ENCODE peak calls at places on chromosomes 6 and 20, in four cellular contexts. One of them, this sample, is unnamed.

GRCh38 chr20:18537651-18538050 is 29.6 kb upstream of the SMIM26 start:
- DNase-seq in foreskin fibroblast: peak; percentile 36
- DNase-seq in H1: no peak
- DNase-seq in psoas muscle: no peak
- DNase-seq in this sample: no peak

GRCh38 chr20:5919634-5920544 is 30.4 kb downstream of the TRMT6 start:
- DNase-seq in psoas muscle: no peak
- DNase-seq in H1: no peak
- DNase-seq in foreskin fibroblast: no peak
- DNase-seq in this sample: peak; percentile 7

GRCh38 chr6:50712291-50712690 is 1.0 kb upstream of the TFAP2D start:
- DNase-seq in foreskin fibroblast: no peak
- DNase-seq in H1: no peak
- DNase-seq in psoas muscle: no peak
- DNase-seq in this sample: no peak

GRCh38 chr6:136822051-136822378 is 377 bp upstream of the PEX7 start:
- DNase-seq in H1: no peak
- DNase-seq in psoas muscle: peak; percentile 27
- DNase-seq in foreskin fibroblast: peak; percentile 41
- DNase-seq in this sample: no peak

GRCh38 chr6:474454-475185 is 83.1 kb downstream of the IRF4 start:
- DNase-seq in foreskin fibroblast: no peak
- DNase-seq in psoas muscle: no peak
- DNase-seq in H1: no peak
- DNase-seq in this sample: no peak

GRCh38 chr6:28488916-28489365 is 26.7 kb downstream of the GPX6 start:
- DNase-seq in foreskin fibroblast: peak; percentile 69
- DNase-seq in H1: peak; percentile 33
- DNase-seq in psoas muscle: no peak
- DNase-seq in this sample: peak; percentile 75

GRCh38 chr6:148693882-148694484 is 52.8 kb upstream of the UST start:
- DNase-seq in foreskin fibroblast: no peak
- DNase-seq in H1: no peak
- DNase-seq in psoas muscle: no peak
- DNase-seq in this sample: no peak

GRCh38 chr6:31666337-31666960 is 569 bp downstream of the CSNK2B start:
- DNase-seq in H1: no peak
- DNase-seq in foreskin fibroblast: no peak
- DNase-seq in psoas muscle: no peak
- DNase-seq in this sample: no peak

GRCh38 chr6:163543311-163543710 is 128.8 kb downstream of the QKI start:
- DNase-seq in psoas muscle: no peak
- DNase-seq in foreskin fibroblast: no peak
- DNase-seq in H1: no peak
- DNase-seq in this sample: no peak

GRCh38 chr6:20907486-20908071 is 373.3 kb downstream of the CDKAL1 start:
- DNase-seq in foreskin fibroblast: no peak
- DNase-seq in psoas muscle: peak; percentile 12
- DNase-seq in H1: no peak
- DNase-seq in this sample: no peak

GRCh38 chr6:150058231-150058792 is 10.6 kb downstream of the ULBP3 start:
- DNase-seq in H1: no peak
- DNase-seq in foreskin fibroblast: no peak
- DNase-seq in psoas muscle: no peak
- DNase-seq in this sample: no peak

GRCh38 chr6:139290787-139291294 is 957 bp downstream of the TXLNB start:
- DNase-seq in H1: no peak
- DNase-seq in foreskin fibroblast: no peak
- DNase-seq in psoas muscle: no peak
- DNase-seq in this sample: peak; percentile 79

GRCh38 chr6:157822221-157823000 is 635 bp upstream of the SNX9 start:
- DNase-seq in H1: no peak
- DNase-seq in psoas muscle: peak; percentile 37
- DNase-seq in foreskin fibroblast: no peak
- DNase-seq in this sample: no peak

GRCh38 chr6:16318538-16318937 is 80.2 kb downstream of the GMPR start:
- DNase-seq in foreskin fibroblast: peak; percentile 82
- DNase-seq in H1: no peak
- DNase-seq in psoas muscle: peak; percentile 34
- DNase-seq in this sample: peak; percentile 91

GRCh38 chr6:116144590-116144989 is 18.7 kb upstream of the COL10A1 start:
- DNase-seq in foreskin fibroblast: peak; percentile 66
- DNase-seq in psoas muscle: no peak
- DNase-seq in H1: no peak
- DNase-seq in this sample: peak; percentile 89

GRCh38 chr20:16978497-16978896 is 230.3 kb downstream of the OTOR start:
- DNase-seq in psoas muscle: no peak
- DNase-seq in H1: no peak
- DNase-seq in foreskin fibroblast: no peak
- DNase-seq in this sample: no peak

GRCh38 chr6:125307964-125308615 is 6.3 kb upstream of the HDDC2 start:
- DNase-seq in foreskin fibroblast: no peak
- DNase-seq in psoas muscle: no peak
- DNase-seq in H1: no peak
- DNase-seq in this sample: no peak

GRCh38 chr6:140857734-140858380 is 1274.9 kb upstream of the GJE1 start:
- DNase-seq in foreskin fibroblast: peak; percentile 92
- DNase-seq in H1: no peak
- DNase-seq in psoas muscle: no peak
- DNase-seq in this sample: peak; percentile 93

GRCh38 chr20:642398-643174 is 10.4 kb downstream of the SRXN1 start:
- DNase-seq in psoas muscle: no peak
- DNase-seq in H1: no peak
- DNase-seq in foreskin fibroblast: no peak
- DNase-seq in this sample: no peak

GRCh38 chr20:32110173-32110704 is 725 bp downstream of the TM9SF4 start:
- DNase-seq in foreskin fibroblast: no peak
- DNase-seq in H1: no peak
- DNase-seq in psoas muscle: no peak
- DNase-seq in this sample: no peak

GRCh38 chr6:170165085-170165484 is 125.8 kb downstream of the DLL1 start:
- DNase-seq in H1: no peak
- DNase-seq in foreskin fibroblast: no peak
- DNase-seq in psoas muscle: peak; percentile 41
- DNase-seq in this sample: no peak

GRCh38 chr6:39794231-39794630 is 2.1 kb downstream of the DAAM2 start:
- DNase-seq in foreskin fibroblast: no peak
- DNase-seq in H1: no peak
- DNase-seq in psoas muscle: no peak
- DNase-seq in this sample: no peak

GRCh38 chr6:90787411-90787810 is 200.5 kb upstream of the MAP3K7 start:
- DNase-seq in foreskin fibroblast: no peak
- DNase-seq in H1: no peak
- DNase-seq in psoas muscle: no peak
- DNase-seq in this sample: no peak

GRCh38 chr20:32112862-32113261 is 3.3 kb downstream of the TM9SF4 start:
- DNase-seq in H1: no peak
- DNase-seq in psoas muscle: peak; percentile 35
- DNase-seq in foreskin fibroblast: no peak
- DNase-seq in this sample: no peak

GRCh38 chr6:98828210-98828798 is 6.1 kb upstream of the POU3F2 start:
- DNase-seq in foreskin fibroblast: no peak
- DNase-seq in H1: no peak
- DNase-seq in psoas muscle: no peak
- DNase-seq in this sample: no peak

GRCh38 chr6:83221886-83222479 is 28.8 kb downstream of the RWDD2A start:
- DNase-seq in psoas muscle: no peak
- DNase-seq in foreskin fibroblast: no peak
- DNase-seq in H1: no peak
- DNase-seq in this sample: peak; percentile 61

GRCh38 chr6:113876654-113877053 is 19.5 kb downstream of the MARCKS start:
- DNase-seq in H1: no peak
- DNase-seq in psoas muscle: no peak
- DNase-seq in foreskin fibroblast: no peak
- DNase-seq in this sample: no peak

GRCh38 chr6:36220211-36220610 is 23.7 kb downstream of the BRPF3 start:
- DNase-seq in foreskin fibroblast: no peak
- DNase-seq in H1: no peak
- DNase-seq in psoas muscle: no peak
- DNase-seq in this sample: no peak

GRCh38 chr20:32031007-32031958 is 20.8 kb upstream of the HCK start:
- DNase-seq in psoas muscle: peak; percentile 77
- DNase-seq in foreskin fibroblast: peak; percentile 65
- DNase-seq in H1: peak; percentile 96
- DNase-seq in this sample: peak; percentile 63

GRCh38 chr6:140711019-140711613 is 1336.7 kb upstream of the CITED2 start:
- DNase-seq in psoas muscle: no peak
- DNase-seq in H1: no peak
- DNase-seq in foreskin fibroblast: no peak
- DNase-seq in this sample: no peak

GRCh38 chr6:157767071-157767750 is 55.8 kb upstream of the SNX9 start:
- DNase-seq in foreskin fibroblast: no peak
- DNase-seq in psoas muscle: no peak
- DNase-seq in H1: no peak
- DNase-seq in this sample: no peak

GRCh38 chr20:48360338-48360698 is 467.5 kb downstream of the PREX1 start:
- DNase-seq in psoas muscle: no peak
- DNase-seq in H1: no peak
- DNase-seq in foreskin fibroblast: no peak
- DNase-seq in this sample: no peak

GRCh38 chr20:21357851-21358250 is 39.5 kb downstream of the NKX2-4 start:
- DNase-seq in foreskin fibroblast: no peak
- DNase-seq in psoas muscle: no peak
- DNase-seq in H1: no peak
- DNase-seq in this sample: no peak

GRCh38 chr6:16103708-16104107 is 25.2 kb upstream of the MYLIP start:
- DNase-seq in psoas muscle: peak; percentile 16
- DNase-seq in foreskin fibroblast: no peak
- DNase-seq in H1: no peak
- DNase-seq in this sample: no peak

GRCh38 chr6:10756085-10756484 is 8.5 kb downstream of the TMEM14B start:
- DNase-seq in psoas muscle: no peak
- DNase-seq in foreskin fibroblast: no peak
- DNase-seq in H1: no peak
- DNase-seq in this sample: no peak

GRCh38 chr6:170290306-170291128 is at the start of gene DLL1:
- DNase-seq in H1: no peak
- DNase-seq in psoas muscle: peak; percentile 57
- DNase-seq in foreskin fibroblast: peak; percentile 51
- DNase-seq in this sample: peak; percentile 29

GRCh38 chr20:19466204-19466928 is 253.9 kb downstream of the SLC24A3 start:
- DNase-seq in H1: no peak
- DNase-seq in foreskin fibroblast: no peak
- DNase-seq in psoas muscle: no peak
- DNase-seq in this sample: no peak

GRCh38 chr6:31402324-31403282 is 792 bp upstream of the MICA start:
- DNase-seq in psoas muscle: no peak
- DNase-seq in foreskin fibroblast: no peak
- DNase-seq in H1: no peak
- DNase-seq in this sample: no peak

GRCh38 chr6:144063246-144063743 is 32.1 kb downstream of the SF3B5 start:
- DNase-seq in foreskin fibroblast: no peak
- DNase-seq in psoas muscle: no peak
- DNase-seq in H1: no peak
- DNase-seq in this sample: no peak

GRCh38 chr6:18148304-18149025 is 6.4 kb downstream of the TPMT start:
- DNase-seq in psoas muscle: no peak
- DNase-seq in H1: no peak
- DNase-seq in foreskin fibroblast: peak; percentile 90
- DNase-seq in this sample: peak; percentile 83
- H3K4me3 ChIP-seq in psoas muscle: no peak overlapping the region
- H3K4me3 ChIP-seq in H1: no peak overlapping the region
- H3K4me3 ChIP-seq in foreskin fibroblast: no peak overlapping the region
- H3K4me3 ChIP-seq in this sample: no peak overlapping the region

GRCh38 chr6:23446394-23447001 is 679.5 kb upstream of the NRSN1 start:
- DNase-seq in H1: no peak
- DNase-seq in foreskin fibroblast: peak; percentile 25
- DNase-seq in psoas muscle: no peak
- DNase-seq in this sample: peak; percentile 72
- TF ChIP-seq CTCF in H1: peak; percentile 23
- TF ChIP-seq CTCF in foreskin fibroblast: peak; percentile 74
- TF ChIP-seq CTCF in psoas muscle: peak; percentile 25
- TF ChIP-seq CTCF in this sample: peak; percentile 70

DNA sequence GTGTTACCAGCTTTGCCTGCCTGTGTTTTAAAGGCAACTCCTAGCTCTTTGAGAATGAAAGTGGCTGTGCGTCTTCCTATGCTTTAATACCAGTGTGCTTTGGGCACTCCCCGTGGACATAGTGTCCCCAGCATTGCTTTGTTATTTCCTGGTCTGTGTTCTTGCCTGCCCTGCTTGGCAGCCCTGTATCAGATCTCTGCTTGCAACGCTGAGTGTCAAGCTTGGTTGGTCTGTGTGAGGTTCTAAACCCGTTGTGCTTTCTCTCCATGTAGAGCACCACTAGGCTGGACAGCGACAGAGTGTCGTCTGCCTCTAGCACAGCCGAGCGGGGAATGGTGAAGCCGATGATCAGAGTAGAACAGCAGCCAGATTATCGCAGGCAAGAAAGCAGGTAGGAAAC is 80.2 kb downstream of the AFDN start:
- DNase-seq in H1: no peak
- DNase-seq in psoas muscle: peak; percentile 20
- DNase-seq in foreskin fibroblast: no peak
- DNase-seq in this sample: peak; percentile 6
- H3K4me3 ChIP-seq in H1: no peak overlapping the region
- H3K4me3 ChIP-seq in psoas muscle: no peak overlapping the region
- H3K4me3 ChIP-seq in foreskin fibroblast: no peak overlapping the region
- H3K4me3 ChIP-seq in this sample: no peak overlapping the region

DNA sequence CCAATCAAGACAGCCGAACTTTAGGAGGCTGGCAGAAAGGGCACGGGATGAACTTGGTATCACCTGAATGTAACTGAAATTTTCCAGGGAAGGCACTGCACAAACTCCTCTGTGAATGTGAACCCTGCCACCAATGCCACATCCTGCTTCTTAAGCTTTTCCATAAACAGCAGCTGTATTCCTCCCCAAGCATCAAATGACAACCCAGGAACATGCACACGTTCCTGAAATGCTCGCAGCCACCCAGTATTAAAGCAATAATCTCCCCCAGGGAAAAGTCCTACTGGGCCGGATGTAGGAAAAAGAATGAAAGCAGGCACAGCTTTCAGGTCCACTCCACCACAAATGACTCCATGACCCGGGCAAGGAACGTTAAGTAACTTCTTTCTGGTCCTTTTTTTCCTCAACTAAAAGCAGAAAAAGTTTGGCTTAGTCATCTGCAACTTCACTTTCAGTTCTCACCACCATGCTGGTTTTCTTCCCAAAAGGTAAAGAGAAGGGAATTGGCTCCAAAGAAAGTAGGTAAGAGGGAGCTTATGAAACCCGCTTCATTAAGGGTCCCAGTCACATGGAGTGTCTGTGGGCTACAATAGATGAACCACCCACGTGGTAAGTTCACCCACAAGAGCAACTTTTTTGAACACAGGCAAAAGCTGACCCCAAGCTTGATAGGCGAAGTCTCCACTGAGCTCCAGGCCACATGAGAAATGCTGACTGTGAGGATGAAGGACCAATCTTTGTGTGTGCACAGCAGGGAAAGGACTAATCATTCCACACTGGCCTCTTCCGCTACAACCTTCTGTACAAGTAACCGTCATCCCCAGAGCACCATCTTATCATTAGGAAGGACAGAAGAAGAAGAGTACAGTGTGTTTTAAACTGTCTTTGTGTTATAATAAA is 90.1 kb downstream of the HIVEP2 start:
- DNase-seq in psoas muscle: no peak
- DNase-seq in foreskin fibroblast: no peak
- DNase-seq in H1: no peak
- DNase-seq in this sample: no peak
- TF ChIP-seq CTCF in psoas muscle: no peak
- TF ChIP-seq CTCF in foreskin fibroblast: no peak
- TF ChIP-seq CTCF in H1: no peak
- TF ChIP-seq CTCF in this sample: no peak

This sample was measured in astrocyte of the spinal cord.